ENCODE peak calls at places on chromosomes 2 and 18, in eight cellular contexts. One of them, this sample, is unnamed. For H3K9me3, the result is how much of the 10 kb centered on the place peaks cover.

GRCh38 chr2:1091895-1092585 is 141.4 kb downstream of the SNTG2 start:
- DNase-seq in right cardiac atrium: no peak
- DNase-seq in NT2/D1: no peak
- DNase-seq in neural progenitor cell: no peak
- DNase-seq in cardiac muscle cell: no peak
- DNase-seq in HAP-1: no peak
- DNase-seq in AG04450: no peak
- DNase-seq in kidney: no peak
- DNase-seq in this sample: no peak

GRCh38 chr2:161708350-161708974 is 84.2 kb downstream of the SLC4A10 start:
- DNase-seq in right cardiac atrium: no peak
- DNase-seq in NT2/D1: no peak
- DNase-seq in neural progenitor cell: no peak
- DNase-seq in cardiac muscle cell: no peak
- DNase-seq in HAP-1: no peak
- DNase-seq in AG04450: no peak
- DNase-seq in kidney: no peak
- DNase-seq in this sample: no peak

GRCh38 chr2:181784556-181784955 is 104.2 kb upstream of the NEUROD1 start:
- DNase-seq in right cardiac atrium: no peak
- DNase-seq in NT2/D1: no peak
- DNase-seq in neural progenitor cell: no peak
- DNase-seq in cardiac muscle cell: no peak
- DNase-seq in HAP-1: no peak
- DNase-seq in AG04450: no peak
- DNase-seq in kidney: no peak
- DNase-seq in this sample: no peak

GRCh38 chr2:84727315-84727714 is 153.6 kb downstream of the TRABD2A start:
- DNase-seq in right cardiac atrium: no peak
- DNase-seq in NT2/D1: no peak
- DNase-seq in neural progenitor cell: no peak
- DNase-seq in cardiac muscle cell: no peak
- DNase-seq in HAP-1: no peak
- DNase-seq in AG04450: no peak
- DNase-seq in kidney: no peak
- DNase-seq in this sample: no peak

GRCh38 chr18:21910906-21911305 is 170.3 kb downstream of the MIB1 start:
- DNase-seq in right cardiac atrium: no peak
- DNase-seq in NT2/D1: peak
- DNase-seq in neural progenitor cell: no peak
- DNase-seq in cardiac muscle cell: no peak
- DNase-seq in HAP-1: no peak
- DNase-seq in AG04450: no peak
- DNase-seq in kidney: no peak
- DNase-seq in this sample: no peak

GRCh38 chr18:48796491-48797205 is 154.1 kb downstream of the SMAD7 start:
- DNase-seq in right cardiac atrium: no peak
- DNase-seq in NT2/D1: no peak
- DNase-seq in neural progenitor cell: no peak
- DNase-seq in cardiac muscle cell: no peak
- DNase-seq in HAP-1: no peak
- DNase-seq in AG04450: no peak
- DNase-seq in kidney: no peak
- DNase-seq in this sample: no peak

GRCh38 chr2:23629417-23630110 is 244.6 kb downstream of the KLHL29 start:
- DNase-seq in right cardiac atrium: no peak
- DNase-seq in NT2/D1: no peak
- DNase-seq in neural progenitor cell: no peak
- DNase-seq in cardiac muscle cell: no peak
- DNase-seq in HAP-1: no peak
- DNase-seq in AG04450: no peak
- DNase-seq in kidney: peak
- DNase-seq in this sample: no peak

GRCh38 chr2:174012347-174013309 is 47.5 kb upstream of the SP3 start:
- DNase-seq in right cardiac atrium: peak
- DNase-seq in NT2/D1: no peak
- DNase-seq in neural progenitor cell: peak
- DNase-seq in cardiac muscle cell: peak
- DNase-seq in HAP-1: no peak
- DNase-seq in AG04450: no peak
- DNase-seq in kidney: peak
- DNase-seq in this sample: no peak

GRCh38 chr2:240182966-240183365 is 42.5 kb upstream of the OTOS start:
- DNase-seq in right cardiac atrium: no peak
- DNase-seq in NT2/D1: no peak
- DNase-seq in neural progenitor cell: no peak
- DNase-seq in cardiac muscle cell: no peak
- DNase-seq in HAP-1: no peak
- DNase-seq in AG04450: no peak
- DNase-seq in kidney: no peak
- DNase-seq in this sample: no peak

GRCh38 chr2:19651466-19651865 is 250.3 kb downstream of the TTC32 start:
- DNase-seq in right cardiac atrium: no peak
- DNase-seq in NT2/D1: no peak
- DNase-seq in neural progenitor cell: no peak
- DNase-seq in cardiac muscle cell: no peak
- DNase-seq in HAP-1: no peak
- DNase-seq in AG04450: no peak
- DNase-seq in kidney: no peak
- DNase-seq in this sample: no peak

GRCh38 chr18:59839931-59840685 is 59.7 kb upstream of the PMAIP1 start:
- DNase-seq in right cardiac atrium: no peak
- DNase-seq in NT2/D1: no peak
- DNase-seq in neural progenitor cell: no peak
- DNase-seq in cardiac muscle cell: no peak
- DNase-seq in HAP-1: no peak
- DNase-seq in AG04450: no peak
- DNase-seq in kidney: no peak
- DNase-seq in this sample: no peak

GRCh38 chr18:12376034-12376717 is 851 bp downstream of the AFG3L2 start:
- DNase-seq in right cardiac atrium: peak
- DNase-seq in NT2/D1: no peak
- DNase-seq in neural progenitor cell: peak
- DNase-seq in cardiac muscle cell: peak
- DNase-seq in HAP-1: peak
- DNase-seq in AG04450: no peak
- DNase-seq in kidney: peak
- DNase-seq in this sample: no peak

GRCh38 chr2:216546646-216547403 is 48.2 kb downstream of the RPL37A start:
- DNase-seq in right cardiac atrium: no peak
- DNase-seq in NT2/D1: no peak
- DNase-seq in neural progenitor cell: no peak
- DNase-seq in cardiac muscle cell: no peak
- DNase-seq in HAP-1: no peak
- DNase-seq in AG04450: no peak
- DNase-seq in kidney: no peak
- DNase-seq in this sample: no peak

GRCh38 chr2:173405171-173405750 is 50.6 kb downstream of the CDCA7 start:
- DNase-seq in right cardiac atrium: no peak
- DNase-seq in NT2/D1: no peak
- DNase-seq in neural progenitor cell: no peak
- DNase-seq in cardiac muscle cell: no peak
- DNase-seq in HAP-1: no peak
- DNase-seq in AG04450: no peak
- DNase-seq in kidney: no peak
- DNase-seq in this sample: no peak

GRCh38 chr2:30803281-30803680 is 4.0 kb downstream of the CAPN13 start:
- DNase-seq in right cardiac atrium: peak
- DNase-seq in NT2/D1: no peak
- DNase-seq in neural progenitor cell: no peak
- DNase-seq in cardiac muscle cell: no peak
- DNase-seq in HAP-1: no peak
- DNase-seq in AG04450: no peak
- DNase-seq in kidney: no peak
- DNase-seq in this sample: no peak

GRCh38 chr2:14535156-14535555 is 97.4 kb upstream of the LRATD1 start:
- DNase-seq in right cardiac atrium: no peak
- DNase-seq in NT2/D1: no peak
- DNase-seq in neural progenitor cell: no peak
- DNase-seq in cardiac muscle cell: no peak
- DNase-seq in HAP-1: no peak
- DNase-seq in AG04450: no peak
- DNase-seq in kidney: peak
- DNase-seq in this sample: no peak

GRCh38 chr18:23281626-23282436 is 146.5 kb downstream of the CABLES1 start:
- DNase-seq in right cardiac atrium: no peak
- DNase-seq in NT2/D1: no peak
- DNase-seq in neural progenitor cell: no peak
- DNase-seq in cardiac muscle cell: peak
- DNase-seq in HAP-1: no peak
- DNase-seq in AG04450: no peak
- DNase-seq in kidney: no peak
- DNase-seq in this sample: no peak

GRCh38 chr2:25794544-25795276 is 83.6 kb downstream of the ASXL2 start:
- DNase-seq in right cardiac atrium: no peak
- DNase-seq in NT2/D1: no peak
- DNase-seq in neural progenitor cell: no peak
- DNase-seq in cardiac muscle cell: peak
- DNase-seq in HAP-1: no peak
- DNase-seq in AG04450: no peak
- DNase-seq in kidney: no peak
- DNase-seq in this sample: no peak

GRCh38 chr2:168210216-168210897 is 37.0 kb downstream of the STK39 start:
- DNase-seq in right cardiac atrium: no peak
- DNase-seq in NT2/D1: no peak
- DNase-seq in neural progenitor cell: no peak
- DNase-seq in cardiac muscle cell: no peak
- DNase-seq in HAP-1: no peak
- DNase-seq in AG04450: no peak
- DNase-seq in kidney: no peak
- DNase-seq in this sample: no peak
- H3K9me3 ChIP-seq in right cardiac atrium: under half
- H3K9me3 ChIP-seq in NT2/D1: under half
- H3K9me3 ChIP-seq in neural progenitor cell: under half
- H3K9me3 ChIP-seq in cardiac muscle cell: under half
- H3K9me3 ChIP-seq in HAP-1: under half
- H3K9me3 ChIP-seq in AG04450: under half
- H3K9me3 ChIP-seq in kidney: under half
- H3K9me3 ChIP-seq in this sample: under half

DNA sequence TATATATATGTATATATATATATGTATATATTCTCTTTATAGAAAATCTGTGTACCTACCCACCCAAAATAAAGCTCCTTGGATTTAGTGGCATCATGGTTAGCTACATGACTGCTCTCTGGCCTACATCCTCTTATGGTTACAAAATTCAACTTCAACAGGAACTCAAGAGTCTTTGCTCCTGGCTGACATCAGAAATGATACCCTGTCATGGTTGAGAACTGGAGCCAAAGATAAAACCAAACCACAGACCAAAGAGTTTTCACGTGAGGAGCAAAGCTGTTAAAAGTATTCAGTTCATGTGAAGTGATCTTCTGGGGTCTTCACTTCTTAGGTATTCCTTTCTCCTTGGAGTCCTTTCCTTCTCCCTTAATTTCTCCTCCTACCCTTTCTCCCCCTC is 476.3 kb downstream of the SOX11 start:
- DNase-seq in right cardiac atrium: no peak
- DNase-seq in NT2/D1: no peak
- DNase-seq in neural progenitor cell: no peak
- DNase-seq in cardiac muscle cell: no peak
- DNase-seq in HAP-1: no peak
- DNase-seq in AG04450: no peak
- DNase-seq in kidney: no peak
- DNase-seq in this sample: no peak
- H3K9me3 ChIP-seq in right cardiac atrium: under half
- H3K9me3 ChIP-seq in NT2/D1: under half
- H3K9me3 ChIP-seq in neural progenitor cell: under half
- H3K9me3 ChIP-seq in cardiac muscle cell: under half
- H3K9me3 ChIP-seq in HAP-1: under half
- H3K9me3 ChIP-seq in AG04450: under half
- H3K9me3 ChIP-seq in kidney: under half
- H3K9me3 ChIP-seq in this sample: under half

GRCh38 chr2:233740875-233741274 is 12.0 kb downstream of the UGT1A3 start:
- DNase-seq in right cardiac atrium: no peak
- DNase-seq in NT2/D1: no peak
- DNase-seq in neural progenitor cell: no peak
- DNase-seq in cardiac muscle cell: no peak
- DNase-seq in HAP-1: no peak
- DNase-seq in AG04450: no peak
- DNase-seq in kidney: no peak
- DNase-seq in this sample: no peak

GRCh38 chr2:233747283-233747544 is 12.9 kb upstream of the UGT1A1 start:
- DNase-seq in right cardiac atrium: no peak
- DNase-seq in NT2/D1: no peak
- DNase-seq in neural progenitor cell: no peak
- DNase-seq in cardiac muscle cell: no peak
- DNase-seq in HAP-1: no peak
- DNase-seq in AG04450: no peak
- DNase-seq in kidney: no peak
- DNase-seq in this sample: no peak

GRCh38 chr2:233746475-233747282 is 13.4 kb upstream of the UGT1A1 start:
- DNase-seq in right cardiac atrium: no peak
- DNase-seq in NT2/D1: no peak
- DNase-seq in neural progenitor cell: no peak
- DNase-seq in cardiac muscle cell: peak
- DNase-seq in HAP-1: no peak
- DNase-seq in AG04450: no peak
- DNase-seq in kidney: no peak
- DNase-seq in this sample: no peak

GRCh38 chr2:233743464-233744259 is 14.8 kb downstream of the UGT1A3 start:
- DNase-seq in right cardiac atrium: no peak
- DNase-seq in NT2/D1: no peak
- DNase-seq in neural progenitor cell: no peak
- DNase-seq in cardiac muscle cell: no peak
- DNase-seq in HAP-1: no peak
- DNase-seq in AG04450: no peak
- DNase-seq in kidney: peak
- DNase-seq in this sample: no peak

DNA sequence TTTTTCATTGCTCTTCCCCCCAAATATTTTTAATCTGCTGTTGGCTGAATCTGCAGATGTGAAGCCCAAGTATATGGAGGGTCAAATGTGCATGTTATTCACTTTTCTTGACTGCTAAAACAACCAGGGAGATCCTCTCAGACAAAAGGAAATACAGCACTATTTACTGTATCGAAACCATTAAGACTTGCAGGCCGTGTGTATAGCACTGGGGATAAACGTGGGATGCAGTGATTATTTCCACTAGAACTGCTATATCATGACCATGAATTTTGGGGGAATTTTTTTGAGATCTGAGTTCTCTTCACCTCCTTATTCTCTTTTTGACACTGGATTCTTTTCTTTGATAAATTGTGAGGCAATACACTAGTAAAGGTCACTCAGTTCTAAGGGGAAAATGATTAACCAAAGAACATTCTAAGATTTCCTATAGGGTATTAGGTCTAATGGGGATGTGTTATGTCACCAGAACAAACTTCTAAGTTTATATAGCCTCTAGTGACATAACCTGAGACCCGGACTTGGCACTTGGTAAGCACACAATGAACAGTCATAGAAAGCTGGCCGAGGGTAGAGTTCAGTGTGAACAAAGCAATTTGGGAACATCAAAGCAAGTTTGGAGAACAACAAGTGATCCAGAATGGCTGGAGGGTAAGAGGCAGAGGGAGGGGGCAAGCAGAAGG is 14.9 kb upstream of the UGT1A1 start:
- DNase-seq in right cardiac atrium: no peak
- DNase-seq in NT2/D1: no peak
- DNase-seq in neural progenitor cell: no peak
- DNase-seq in cardiac muscle cell: no peak
- DNase-seq in HAP-1: no peak
- DNase-seq in AG04450: no peak
- DNase-seq in kidney: no peak
- DNase-seq in this sample: no peak
- H3K9me3 ChIP-seq in right cardiac atrium: under half
- H3K9me3 ChIP-seq in NT2/D1: under half
- H3K9me3 ChIP-seq in neural progenitor cell: under half
- H3K9me3 ChIP-seq in cardiac muscle cell: under half
- H3K9me3 ChIP-seq in HAP-1: under half
- H3K9me3 ChIP-seq in AG04450: under half
- H3K9me3 ChIP-seq in kidney: under half
- H3K9me3 ChIP-seq in this sample: under half

GRCh38 chr18:42348722-42349121 is 393.7 kb downstream of the PIK3C3 start:
- DNase-seq in right cardiac atrium: no peak
- DNase-seq in NT2/D1: no peak
- DNase-seq in neural progenitor cell: no peak
- DNase-seq in cardiac muscle cell: no peak
- DNase-seq in HAP-1: no peak
- DNase-seq in AG04450: no peak
- DNase-seq in kidney: no peak
- DNase-seq in this sample: no peak
- H3K9me3 ChIP-seq in right cardiac atrium: under half
- H3K9me3 ChIP-seq in NT2/D1: under half
- H3K9me3 ChIP-seq in neural progenitor cell: under half
- H3K9me3 ChIP-seq in cardiac muscle cell: under half
- H3K9me3 ChIP-seq in HAP-1: under half
- H3K9me3 ChIP-seq in AG04450: under half
- H3K9me3 ChIP-seq in kidney: under half
- H3K9me3 ChIP-seq in this sample: under half